ENCODE peak calls at places on chromosomes 3 and 15, in five cellular contexts. One of them, this sample, is unnamed.

GRCh38 chr3:72697717-72698116 is 150.5 kb downstream of the SHQ1 start:
- DNase-seq in endodermal cell: peak; percentile 56
- DNase-seq in A673: no peak
- DNase-seq in ovary: no peak
- DNase-seq in psoas muscle: no peak
- DNase-seq in this sample: no peak

GRCh38 chr15:80275946-80276345 is 23.9 kb upstream of the CTXND1 start:
- DNase-seq in endodermal cell: no peak
- DNase-seq in A673: no peak
- DNase-seq in ovary: no peak
- DNase-seq in psoas muscle: no peak
- DNase-seq in this sample: no peak

GRCh38 chr3:176293277-176293676 is 904.0 kb downstream of the TBL1XR1 start:
- DNase-seq in endodermal cell: no peak
- DNase-seq in A673: no peak
- DNase-seq in ovary: no peak
- DNase-seq in psoas muscle: no peak
- DNase-seq in this sample: no peak

GRCh38 chr3:149975919-149976318 is 5.2 kb upstream of the PFN2 start:
- DNase-seq in endodermal cell: no peak
- DNase-seq in A673: no peak
- DNase-seq in ovary: no peak
- DNase-seq in psoas muscle: no peak
- DNase-seq in this sample: no peak

GRCh38 chr3:45874677-45875346 is 11.5 kb upstream of the CCR9 start:
- DNase-seq in endodermal cell: no peak
- DNase-seq in A673: no peak
- DNase-seq in ovary: no peak
- DNase-seq in psoas muscle: no peak
- DNase-seq in this sample: no peak

GRCh38 chr15:26113296-26113695 is 250.2 kb upstream of the ATP10A start:
- DNase-seq in endodermal cell: no peak
- DNase-seq in A673: no peak
- DNase-seq in ovary: no peak
- DNase-seq in psoas muscle: no peak
- DNase-seq in this sample: no peak

GRCh38 chr15:77027697-77028450 is 32.9 kb downstream of the PSTPIP1 start:
- DNase-seq in endodermal cell: peak; percentile 81
- DNase-seq in A673: peak; percentile 36
- DNase-seq in ovary: no peak
- DNase-seq in psoas muscle: no peak
- DNase-seq in this sample: peak; percentile 40

GRCh38 chr15:65603559-65603958 is 7.4 kb downstream of the INTS14 start:
- DNase-seq in endodermal cell: no peak
- DNase-seq in A673: no peak
- DNase-seq in ovary: no peak
- DNase-seq in psoas muscle: no peak
- DNase-seq in this sample: no peak

GRCh38 chr3:42187936-42188335 is 78.0 kb downstream of the CCK start:
- DNase-seq in endodermal cell: no peak
- DNase-seq in A673: no peak
- DNase-seq in ovary: no peak
- DNase-seq in psoas muscle: no peak
- DNase-seq in this sample: no peak

GRCh38 chr15:41096178-41096577 is 19.9 kb downstream of the INO80 start:
- DNase-seq in endodermal cell: no peak
- DNase-seq in A673: no peak
- DNase-seq in ovary: no peak
- DNase-seq in psoas muscle: no peak
- DNase-seq in this sample: no peak

GRCh38 chr3:189950258-189950657 is 170.4 kb downstream of the P3H2 start:
- DNase-seq in endodermal cell: no peak
- DNase-seq in A673: peak; percentile 47
- DNase-seq in ovary: no peak
- DNase-seq in psoas muscle: no peak
- DNase-seq in this sample: no peak

GRCh38 chr3:103968131-103968530 is 1398.6 kb upstream of the ALCAM start:
- DNase-seq in endodermal cell: no peak
- DNase-seq in A673: no peak
- DNase-seq in ovary: no peak
- DNase-seq in psoas muscle: no peak
- DNase-seq in this sample: no peak

GRCh38 chr15:69478259-69478687 is 25.7 kb downstream of the RPLP1 start:
- DNase-seq in endodermal cell: peak; percentile 91
- DNase-seq in A673: peak; percentile 82
- DNase-seq in ovary: peak; percentile 43
- DNase-seq in psoas muscle: peak; percentile 34
- DNase-seq in this sample: peak; percentile 68
- TF ChIP-seq CTCF in endodermal cell: peak; percentile 96
- TF ChIP-seq CTCF in A673: peak; percentile 97
- TF ChIP-seq CTCF in ovary: peak; percentile 41
- TF ChIP-seq CTCF in psoas muscle: peak; percentile 77
- TF ChIP-seq CTCF in this sample: peak; percentile 61

GRCh38 chr3:187044871-187045552 is 94.3 kb downstream of the RPL39L start:
- DNase-seq in endodermal cell: peak; percentile 5
- DNase-seq in A673: peak; percentile 34
- DNase-seq in ovary: no peak
- DNase-seq in psoas muscle: peak; percentile 38
- DNase-seq in this sample: no peak
- H3K4me3 ChIP-seq in endodermal cell: no peak overlapping the region
- H3K4me3 ChIP-seq in A673: no peak overlapping the region
- H3K4me3 ChIP-seq in ovary: no peak overlapping the region
- H3K4me3 ChIP-seq in psoas muscle: no peak overlapping the region
- H3K4me3 ChIP-seq in this sample: no peak overlapping the region

GRCh38 chr15:88664151-88664778 is 25.4 kb downstream of the ISG20 start:
- DNase-seq in endodermal cell: no peak
- DNase-seq in A673: no peak
- DNase-seq in ovary: no peak
- DNase-seq in psoas muscle: no peak
- DNase-seq in this sample: peak; percentile 55
- H3K27ac ChIP-seq in endodermal cell: no peak overlapping the region
- H3K27ac ChIP-seq in A673: no peak overlapping the region
- H3K27ac ChIP-seq in ovary: no peak overlapping the region
- H3K27ac ChIP-seq in psoas muscle: no peak overlapping the region
- H3K27ac ChIP-seq in this sample: peak overlapping the region; percentile 20

GRCh38 chr15:23869391-23869790 is 182.3 kb upstream of the NDN start:
- DNase-seq in endodermal cell: peak; percentile 90
- DNase-seq in A673: no peak
- DNase-seq in ovary: peak; percentile 54
- DNase-seq in psoas muscle: peak; percentile 17
- DNase-seq in this sample: no peak

GRCh38 chr15:23860846-23861245 is 173.7 kb upstream of the NDN start:
- DNase-seq in endodermal cell: no peak
- DNase-seq in A673: no peak
- DNase-seq in ovary: no peak
- DNase-seq in psoas muscle: no peak
- DNase-seq in this sample: no peak

DNA sequence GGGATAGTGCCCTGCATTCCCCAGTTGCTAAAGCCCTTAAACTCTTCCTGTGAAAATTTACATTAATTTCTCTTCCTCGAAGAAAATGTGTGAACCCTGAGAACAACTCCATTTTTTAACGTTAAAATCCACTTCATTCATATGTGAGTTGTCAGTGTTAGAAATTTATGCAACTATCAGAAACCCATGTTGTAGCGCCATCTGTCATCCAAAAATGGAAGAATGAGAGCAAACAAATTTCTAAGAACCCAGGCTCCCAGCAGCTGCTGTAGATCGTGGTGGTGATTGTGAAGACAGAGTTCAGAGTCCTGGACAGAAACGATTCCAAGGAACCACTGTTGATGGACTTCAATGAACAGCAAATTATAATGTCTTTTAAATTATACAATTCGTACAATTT is 179.7 kb upstream of the NDN start:
- DNase-seq in endodermal cell: no peak
- DNase-seq in A673: peak; percentile 12
- DNase-seq in ovary: no peak
- DNase-seq in psoas muscle: no peak
- DNase-seq in this sample: no peak
- TF ChIP-seq CTCF in endodermal cell: peak; percentile 58
- TF ChIP-seq CTCF in A673: peak; percentile 34
- TF ChIP-seq CTCF in ovary: no peak
- TF ChIP-seq CTCF in psoas muscle: no peak
- TF ChIP-seq CTCF in this sample: no peak

GRCh38 chr3:64824281-64824980 is 136.6 kb upstream of the ADAMTS9 start:
- DNase-seq in endodermal cell: no peak
- DNase-seq in A673: no peak
- DNase-seq in ovary: no peak
- DNase-seq in psoas muscle: no peak
- DNase-seq in this sample: no peak
- H3K4me3 ChIP-seq in endodermal cell: no peak overlapping the region
- H3K4me3 ChIP-seq in A673: no peak overlapping the region
- H3K4me3 ChIP-seq in ovary: no peak overlapping the region
- H3K4me3 ChIP-seq in psoas muscle: no peak overlapping the region
- H3K4me3 ChIP-seq in this sample: peak overlapping the region; percentile 17

DNA sequence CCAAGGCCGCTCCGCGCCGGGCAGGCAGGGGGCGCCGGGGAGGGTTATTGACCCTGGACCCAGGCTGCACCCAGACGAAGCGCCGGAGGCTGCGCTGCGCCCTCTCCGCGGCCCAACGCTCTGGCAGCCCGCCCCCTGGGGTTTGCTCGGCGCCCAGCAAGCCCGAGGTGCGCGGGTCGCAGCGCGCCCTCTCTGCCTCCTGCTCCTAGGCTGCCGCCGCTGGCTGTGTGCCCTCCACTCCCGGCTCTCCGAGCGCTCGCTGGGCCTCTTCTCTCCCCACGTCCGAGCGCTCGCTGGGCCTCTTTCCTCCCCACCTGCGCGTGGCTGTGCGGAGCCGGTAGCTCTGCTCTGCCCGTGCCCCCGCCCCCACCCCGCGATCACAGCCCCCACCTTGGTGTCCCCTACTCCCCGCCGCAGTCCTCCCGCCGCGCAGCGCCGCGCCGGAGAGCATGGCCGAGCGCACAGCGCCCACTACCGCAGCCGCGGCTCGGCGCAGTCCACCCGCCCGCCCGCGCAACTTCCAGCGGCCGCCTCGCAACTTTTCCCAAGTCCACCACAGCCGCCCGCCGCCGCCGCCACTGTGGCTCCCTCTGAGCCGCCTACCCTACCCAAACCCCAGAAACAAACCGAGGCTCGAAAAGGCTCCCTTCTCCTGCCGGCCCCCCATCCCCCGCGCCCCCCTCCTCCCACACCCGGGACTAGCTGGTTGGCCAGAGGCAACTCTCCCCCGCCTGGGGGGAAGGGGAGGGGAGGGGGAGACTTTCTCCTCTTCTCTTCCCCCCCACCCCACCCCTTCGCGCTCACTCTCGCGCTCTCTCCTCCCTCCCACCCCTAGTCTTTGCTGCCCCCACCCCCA is 1.1 kb downstream of the MECOM start:
- DNase-seq in endodermal cell: peak; percentile 94
- DNase-seq in A673: peak; percentile 62
- DNase-seq in ovary: peak; percentile 31
- DNase-seq in psoas muscle: peak; percentile 63
- DNase-seq in this sample: peak; percentile 80
- H3K27ac ChIP-seq in endodermal cell: peak overlapping the region; percentile 85
- H3K27ac ChIP-seq in A673: no peak overlapping the region
- H3K27ac ChIP-seq in ovary: no peak overlapping the region
- H3K27ac ChIP-seq in psoas muscle: peak overlapping the region; percentile 64
- H3K27ac ChIP-seq in this sample: peak overlapping the region; percentile 82

This sample was measured in coronary artery.